ENCODE peak calls at places on chromosomes 1 and 21, in seven cellular contexts. One of them, this sample, is unnamed.

GRCh38 chr1:96475882-96476281 is 245.7 kb upstream of the PTBP2 start:
- DNase-seq in Peyer's patch: no peak
- DNase-seq in NCI-H1694: no peak
- DNase-seq in stimulated activated CD4-positive, alpha-beta T cell treated with anti-CD3 and anti-CD28 coated beads, Interleukin-4, amount 100 ng/mL, for 24 hours: no peak
- DNase-seq in GM06990: no peak
- DNase-seq in foreskin melanocyte: no peak
- DNase-seq in T-helper 1 cell: no peak
- DNase-seq in this sample: no peak

GRCh38 chr1:23548704-23549143 is 10.6 kb downstream of the ID3 start:
- DNase-seq in GM06990: no peak
- DNase-seq in Peyer's patch: peak
- DNase-seq in foreskin melanocyte: no peak
- DNase-seq in T-helper 1 cell: no peak
- DNase-seq in NCI-H1694: no peak
- DNase-seq in stimulated activated CD4-positive, alpha-beta T cell treated with anti-CD3 and anti-CD28 coated beads, Interleukin-4, amount 100 ng/mL, for 24 hours: no peak
- DNase-seq in this sample: no peak

GRCh38 chr1:44862829-44863406 is 19.9 kb upstream of the PTCH2 start:
- DNase-seq in NCI-H1694: no peak
- DNase-seq in Peyer's patch: no peak
- DNase-seq in T-helper 1 cell: no peak
- DNase-seq in stimulated activated CD4-positive, alpha-beta T cell treated with anti-CD3 and anti-CD28 coated beads, Interleukin-4, amount 100 ng/mL, for 24 hours: no peak
- DNase-seq in foreskin melanocyte: no peak
- DNase-seq in GM06990: no peak
- DNase-seq in this sample: no peak

GRCh38 chr1:166925791-166926483 is 49.4 kb downstream of the ILDR2 start:
- DNase-seq in T-helper 1 cell: no peak
- DNase-seq in Peyer's patch: no peak
- DNase-seq in foreskin melanocyte: peak
- DNase-seq in NCI-H1694: no peak
- DNase-seq in stimulated activated CD4-positive, alpha-beta T cell treated with anti-CD3 and anti-CD28 coated beads, Interleukin-4, amount 100 ng/mL, for 24 hours: no peak
- DNase-seq in GM06990: no peak
- DNase-seq in this sample: no peak

GRCh38 chr1:197595244-197595904 is 179.9 kb downstream of the DENND1B start:
- DNase-seq in foreskin melanocyte: no peak
- DNase-seq in T-helper 1 cell: no peak
- DNase-seq in GM06990: no peak
- DNase-seq in stimulated activated CD4-positive, alpha-beta T cell treated with anti-CD3 and anti-CD28 coated beads, Interleukin-4, amount 100 ng/mL, for 24 hours: no peak
- DNase-seq in Peyer's patch: no peak
- DNase-seq in NCI-H1694: no peak
- DNase-seq in this sample: no peak

GRCh38 chr21:42561742-42562141 is 48.1 kb downstream of the SLC37A1 start:
- DNase-seq in foreskin melanocyte: no peak
- DNase-seq in GM06990: peak
- DNase-seq in T-helper 1 cell: no peak
- DNase-seq in Peyer's patch: peak
- DNase-seq in NCI-H1694: peak
- DNase-seq in stimulated activated CD4-positive, alpha-beta T cell treated with anti-CD3 and anti-CD28 coated beads, Interleukin-4, amount 100 ng/mL, for 24 hours: no peak
- DNase-seq in this sample: no peak

GRCh38 chr21:35743571-35743970 is 316.8 kb downstream of the SETD4 start:
- DNase-seq in T-helper 1 cell: no peak
- DNase-seq in Peyer's patch: no peak
- DNase-seq in NCI-H1694: no peak
- DNase-seq in stimulated activated CD4-positive, alpha-beta T cell treated with anti-CD3 and anti-CD28 coated beads, Interleukin-4, amount 100 ng/mL, for 24 hours: no peak
- DNase-seq in foreskin melanocyte: peak
- DNase-seq in GM06990: no peak
- DNase-seq in this sample: no peak

GRCh38 chr1:234874291-234875288 is 254.0 kb downstream of the TOMM20 start:
- DNase-seq in stimulated activated CD4-positive, alpha-beta T cell treated with anti-CD3 and anti-CD28 coated beads, Interleukin-4, amount 100 ng/mL, for 24 hours: no peak
- DNase-seq in Peyer's patch: no peak
- DNase-seq in foreskin melanocyte: no peak
- DNase-seq in T-helper 1 cell: no peak
- DNase-seq in GM06990: no peak
- DNase-seq in NCI-H1694: no peak
- DNase-seq in this sample: no peak

GRCh38 chr1:156797212-156797871 is 19.3 kb downstream of the SH2D2A start:
- DNase-seq in GM06990: no peak
- DNase-seq in Peyer's patch: peak
- DNase-seq in T-helper 1 cell: peak
- DNase-seq in foreskin melanocyte: no peak
- DNase-seq in NCI-H1694: peak
- DNase-seq in stimulated activated CD4-positive, alpha-beta T cell treated with anti-CD3 and anti-CD28 coated beads, Interleukin-4, amount 100 ng/mL, for 24 hours: peak
- DNase-seq in this sample: peak

GRCh38 chr1:33180226-33181037 is 1.4 kb downstream of the TRIM62 start:
- DNase-seq in NCI-H1694: peak
- DNase-seq in Peyer's patch: peak
- DNase-seq in GM06990: peak
- DNase-seq in T-helper 1 cell: peak
- DNase-seq in stimulated activated CD4-positive, alpha-beta T cell treated with anti-CD3 and anti-CD28 coated beads, Interleukin-4, amount 100 ng/mL, for 24 hours: peak
- DNase-seq in foreskin melanocyte: peak
- DNase-seq in this sample: peak